ENCODE peak calls at places on chromosomes 1 and 21, in nine cellular contexts. One of them, this sample, is unnamed.

GRCh38 chr1:117695796-117696505 is 90.1 kb downstream of the TENT5C start:
- DNase-seq in left ventricle myocardium inferior: no peak
- DNase-seq in astrocyte of the cerebellum: no peak
- DNase-seq in GM23338: peak
- DNase-seq in stomach: no peak
- DNase-seq in SK-N-SH: no peak
- DNase-seq in lower lobe of right lung: no peak
- DNase-seq in breast epithelium: no peak
- DNase-seq in heart left ventricle: no peak
- DNase-seq in this sample: peak

GRCh38 chr1:167518331-167518700 is at the start of gene CD247:
- DNase-seq in heart left ventricle: no peak
- DNase-seq in GM23338: no peak
- DNase-seq in stomach: no peak
- DNase-seq in lower lobe of right lung: no peak
- DNase-seq in breast epithelium: no peak
- DNase-seq in astrocyte of the cerebellum: no peak
- DNase-seq in left ventricle myocardium inferior: no peak
- DNase-seq in SK-N-SH: no peak
- DNase-seq in this sample: no peak

GRCh38 chr1:31949862-31950261 is 11.7 kb upstream of the PTP4A2 start:
- DNase-seq in breast epithelium: no peak
- DNase-seq in SK-N-SH: no peak
- DNase-seq in astrocyte of the cerebellum: no peak
- DNase-seq in lower lobe of right lung: no peak
- DNase-seq in GM23338: no peak
- DNase-seq in stomach: no peak
- DNase-seq in left ventricle myocardium inferior: no peak
- DNase-seq in heart left ventricle: no peak
- DNase-seq in this sample: no peak

GRCh38 chr1:66323958-66324357 is 210.0 kb upstream of the SGIP1 start:
- DNase-seq in heart left ventricle: no peak
- DNase-seq in lower lobe of right lung: no peak
- DNase-seq in SK-N-SH: no peak
- DNase-seq in breast epithelium: no peak
- DNase-seq in left ventricle myocardium inferior: no peak
- DNase-seq in astrocyte of the cerebellum: no peak
- DNase-seq in GM23338: peak
- DNase-seq in stomach: no peak
- DNase-seq in this sample: no peak

GRCh38 chr1:171841931-171842723 is 829 bp downstream of the DNM3 start:
- DNase-seq in left ventricle myocardium inferior: no peak
- DNase-seq in GM23338: peak
- DNase-seq in heart left ventricle: peak
- DNase-seq in breast epithelium: no peak
- DNase-seq in astrocyte of the cerebellum: no peak
- DNase-seq in stomach: no peak
- DNase-seq in lower lobe of right lung: no peak
- DNase-seq in SK-N-SH: peak
- DNase-seq in this sample: no peak

GRCh38 chr21:42855143-42855936 is 24.0 kb downstream of the WDR4 start:
- DNase-seq in breast epithelium: no peak
- DNase-seq in astrocyte of the cerebellum: no peak
- DNase-seq in left ventricle myocardium inferior: no peak
- DNase-seq in GM23338: no peak
- DNase-seq in stomach: no peak
- DNase-seq in SK-N-SH: no peak
- DNase-seq in lower lobe of right lung: peak
- DNase-seq in heart left ventricle: no peak
- DNase-seq in this sample: no peak

GRCh38 chr21:36422279-36423098 is 37.3 kb downstream of the CHAF1B start:
- DNase-seq in SK-N-SH: peak
- DNase-seq in breast epithelium: peak
- DNase-seq in stomach: peak
- DNase-seq in GM23338: peak
- DNase-seq in astrocyte of the cerebellum: no peak
- DNase-seq in lower lobe of right lung: peak
- DNase-seq in left ventricle myocardium inferior: peak
- DNase-seq in heart left ventricle: peak
- DNase-seq in this sample: no peak

GRCh38 chr1:206461602-206462455 is 8.4 kb upstream of the IKBKE start:
- DNase-seq in heart left ventricle: peak
- DNase-seq in SK-N-SH: peak
- DNase-seq in lower lobe of right lung: no peak
- DNase-seq in stomach: peak
- DNase-seq in GM23338: peak
- DNase-seq in left ventricle myocardium inferior: no peak
- DNase-seq in astrocyte of the cerebellum: peak
- DNase-seq in breast epithelium: no peak
- DNase-seq in this sample: no peak

GRCh38 chr1:161494069-161494735 is 11.1 kb upstream of the FCGR2A start:
- DNase-seq in SK-N-SH: no peak
- DNase-seq in stomach: no peak
- DNase-seq in GM23338: no peak
- DNase-seq in lower lobe of right lung: no peak
- DNase-seq in left ventricle myocardium inferior: no peak
- DNase-seq in astrocyte of the cerebellum: no peak
- DNase-seq in heart left ventricle: no peak
- DNase-seq in breast epithelium: no peak
- DNase-seq in this sample: no peak

GRCh38 chr1:199399996-199400714 is 627.4 kb upstream of the NR5A2 start:
- DNase-seq in astrocyte of the cerebellum: no peak
- DNase-seq in SK-N-SH: no peak
- DNase-seq in breast epithelium: no peak
- DNase-seq in stomach: no peak
- DNase-seq in heart left ventricle: no peak
- DNase-seq in lower lobe of right lung: no peak
- DNase-seq in GM23338: no peak
- DNase-seq in left ventricle myocardium inferior: no peak
- DNase-seq in this sample: no peak

GRCh38 chr1:35452086-35452485 is 105.1 kb downstream of the KIAA0319L start:
- DNase-seq in GM23338: peak
- DNase-seq in stomach: peak
- DNase-seq in lower lobe of right lung: peak
- DNase-seq in SK-N-SH: no peak
- DNase-seq in breast epithelium: peak
- DNase-seq in left ventricle myocardium inferior: peak
- DNase-seq in astrocyte of the cerebellum: no peak
- DNase-seq in heart left ventricle: peak
- DNase-seq in this sample: peak

GRCh38 chr1:247357062-247357780 is 25.6 kb upstream of the ZNF496 start:
- DNase-seq in lower lobe of right lung: no peak
- DNase-seq in SK-N-SH: no peak
- DNase-seq in GM23338: peak
- DNase-seq in astrocyte of the cerebellum: no peak
- DNase-seq in breast epithelium: no peak
- DNase-seq in heart left ventricle: peak
- DNase-seq in left ventricle myocardium inferior: peak
- DNase-seq in stomach: no peak
- DNase-seq in this sample: no peak

GRCh38 chr1:205228052-205228451 is 306 bp downstream of the TMCC2 start:
- DNase-seq in breast epithelium: no peak
- DNase-seq in GM23338: no peak
- DNase-seq in lower lobe of right lung: no peak
- DNase-seq in heart left ventricle: no peak
- DNase-seq in SK-N-SH: no peak
- DNase-seq in left ventricle myocardium inferior: no peak
- DNase-seq in stomach: peak
- DNase-seq in astrocyte of the cerebellum: no peak
- DNase-seq in this sample: no peak

GRCh38 chr1:39901486-39902120 is at the start of gene MYCL:
- DNase-seq in stomach: peak
- DNase-seq in breast epithelium: peak
- DNase-seq in lower lobe of right lung: peak
- DNase-seq in SK-N-SH: peak
- DNase-seq in left ventricle myocardium inferior: peak
- DNase-seq in astrocyte of the cerebellum: no peak
- DNase-seq in GM23338: peak
- DNase-seq in heart left ventricle: peak
- DNase-seq in this sample: no peak

GRCh38 chr1:201223852-201224670 is 33.4 kb downstream of the IGFN1 start:
- DNase-seq in SK-N-SH: no peak
- DNase-seq in astrocyte of the cerebellum: no peak
- DNase-seq in left ventricle myocardium inferior: no peak
- DNase-seq in lower lobe of right lung: no peak
- DNase-seq in heart left ventricle: no peak
- DNase-seq in GM23338: no peak
- DNase-seq in stomach: no peak
- DNase-seq in breast epithelium: no peak
- DNase-seq in this sample: no peak

GRCh38 chr21:46118305-46118870 is 20.5 kb downstream of the COL6A2 start:
- DNase-seq in left ventricle myocardium inferior: peak
- DNase-seq in breast epithelium: peak
- DNase-seq in SK-N-SH: peak
- DNase-seq in heart left ventricle: peak
- DNase-seq in GM23338: no peak
- DNase-seq in astrocyte of the cerebellum: no peak
- DNase-seq in stomach: no peak
- DNase-seq in lower lobe of right lung: peak
- DNase-seq in this sample: no peak

GRCh38 chr1:1601564-1602320 is 1.8 kb upstream of the FNDC10 start:
- DNase-seq in SK-N-SH: no peak
- DNase-seq in GM23338: no peak
- DNase-seq in breast epithelium: no peak
- DNase-seq in lower lobe of right lung: no peak
- DNase-seq in heart left ventricle: peak
- DNase-seq in stomach: no peak
- DNase-seq in left ventricle myocardium inferior: no peak
- DNase-seq in astrocyte of the cerebellum: no peak
- DNase-seq in this sample: no peak

GRCh38 chr21:37267269-37268185 is at the start of gene VPS26C:
- DNase-seq in SK-N-SH: peak
- DNase-seq in stomach: peak
- DNase-seq in left ventricle myocardium inferior: peak
- DNase-seq in astrocyte of the cerebellum: peak
- DNase-seq in heart left ventricle: peak
- DNase-seq in lower lobe of right lung: peak
- DNase-seq in breast epithelium: peak
- DNase-seq in GM23338: peak
- DNase-seq in this sample: peak

GRCh38 chr1:173954179-173954578 is 37.1 kb upstream of the SERPINC1 start:
- DNase-seq in SK-N-SH: no peak
- DNase-seq in lower lobe of right lung: no peak
- DNase-seq in left ventricle myocardium inferior: no peak
- DNase-seq in astrocyte of the cerebellum: no peak
- DNase-seq in breast epithelium: no peak
- DNase-seq in heart left ventricle: no peak
- DNase-seq in GM23338: no peak
- DNase-seq in stomach: no peak
- DNase-seq in this sample: no peak

GRCh38 chr1:12521096-12521495 is 96.9 kb downstream of the DHRS3 start:
- DNase-seq in GM23338: no peak
- DNase-seq in breast epithelium: no peak
- DNase-seq in astrocyte of the cerebellum: no peak
- DNase-seq in SK-N-SH: peak
- DNase-seq in stomach: peak
- DNase-seq in heart left ventricle: no peak
- DNase-seq in lower lobe of right lung: no peak
- DNase-seq in left ventricle myocardium inferior: no peak
- DNase-seq in this sample: no peak

GRCh38 chr1:18217398-18218043 is 109.9 kb downstream of the IGSF21 start:
- DNase-seq in lower lobe of right lung: no peak
- DNase-seq in astrocyte of the cerebellum: no peak
- DNase-seq in SK-N-SH: peak
- DNase-seq in stomach: no peak
- DNase-seq in breast epithelium: no peak
- DNase-seq in GM23338: peak
- DNase-seq in left ventricle myocardium inferior: no peak
- DNase-seq in heart left ventricle: no peak
- DNase-seq in this sample: no peak
- TF ChIP-seq CTCF in lower lobe of right lung: peak
- TF ChIP-seq CTCF in astrocyte of the cerebellum: peak
- TF ChIP-seq CTCF in SK-N-SH: peak
- TF ChIP-seq CTCF in stomach: no peak
- TF ChIP-seq CTCF in breast epithelium: no peak
- TF ChIP-seq CTCF in GM23338: peak
- TF ChIP-seq CTCF in left ventricle myocardium inferior: peak
- TF ChIP-seq CTCF in heart left ventricle: no peak
- TF ChIP-seq CTCF in this sample: peak

DNA sequence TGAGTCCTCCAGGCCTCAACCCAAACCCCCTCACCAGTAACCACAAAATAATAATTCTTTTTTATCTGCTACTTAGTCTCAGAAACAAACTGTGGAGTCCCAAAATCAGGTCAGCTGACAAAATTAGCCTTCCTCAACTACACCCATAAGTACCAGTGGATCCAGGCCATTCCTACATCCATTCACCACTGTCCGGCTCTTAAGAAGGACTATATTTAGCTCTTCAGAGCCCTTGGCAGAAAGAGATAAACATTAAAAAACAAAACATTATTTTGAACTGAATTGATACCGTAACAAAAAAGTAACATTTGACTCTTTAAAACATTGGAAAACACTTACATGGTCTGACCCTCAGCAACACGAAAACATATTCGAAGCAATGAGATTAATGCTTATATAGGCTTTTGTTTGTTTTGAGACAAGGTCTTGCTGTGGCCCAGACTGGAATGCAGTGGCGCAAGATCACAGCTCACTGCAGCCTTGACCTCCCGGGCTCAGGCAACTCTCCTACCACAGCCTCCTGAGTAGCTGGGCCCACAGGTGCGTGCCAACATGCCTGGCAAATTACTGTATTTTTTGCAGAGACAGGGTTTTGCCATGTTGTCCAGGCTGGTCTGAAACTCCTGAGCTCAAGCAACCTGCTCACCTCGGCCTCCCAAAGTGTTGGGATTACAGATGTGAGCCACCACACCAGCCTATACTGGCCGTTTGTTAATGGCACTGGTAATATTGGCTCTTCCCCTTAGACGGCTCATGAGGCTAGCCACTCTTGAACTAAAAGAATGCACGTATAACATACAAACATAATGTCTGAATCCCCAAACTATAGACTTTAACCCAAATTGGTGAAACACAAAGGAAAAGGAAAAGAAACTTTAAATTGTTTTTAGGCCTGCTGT is 330.7 kb downstream of the SMYD3 start:
- DNase-seq in stomach: no peak
- DNase-seq in lower lobe of right lung: peak
- DNase-seq in GM23338: no peak
- DNase-seq in left ventricle myocardium inferior: no peak
- DNase-seq in astrocyte of the cerebellum: no peak
- DNase-seq in SK-N-SH: no peak
- DNase-seq in breast epithelium: no peak
- DNase-seq in heart left ventricle: no peak
- DNase-seq in this sample: no peak
- H3K4me3 ChIP-seq in stomach: no peak
- H3K4me3 ChIP-seq in lower lobe of right lung: no peak
- H3K4me3 ChIP-seq in GM23338: no peak
- H3K4me3 ChIP-seq in left ventricle myocardium inferior: no peak
- H3K4me3 ChIP-seq in astrocyte of the cerebellum: no peak
- H3K4me3 ChIP-seq in SK-N-SH: no peak
- H3K4me3 ChIP-seq in breast epithelium: no peak
- H3K4me3 ChIP-seq in heart left ventricle: no peak
- H3K4me3 ChIP-seq in this sample: no peak

GRCh38 chr1:108080448-108080847 is 115.5 kb upstream of the VAV3 start:
- DNase-seq in left ventricle myocardium inferior: no peak
- DNase-seq in stomach: no peak
- DNase-seq in heart left ventricle: no peak
- DNase-seq in SK-N-SH: no peak
- DNase-seq in astrocyte of the cerebellum: no peak
- DNase-seq in breast epithelium: no peak
- DNase-seq in GM23338: no peak
- DNase-seq in lower lobe of right lung: no peak
- DNase-seq in this sample: no peak
- TF ChIP-seq CTCF in left ventricle myocardium inferior: no peak
- TF ChIP-seq CTCF in stomach: no peak
- TF ChIP-seq CTCF in heart left ventricle: no peak
- TF ChIP-seq CTCF in SK-N-SH: no peak
- TF ChIP-seq CTCF in astrocyte of the cerebellum: no peak
- TF ChIP-seq CTCF in breast epithelium: no peak
- TF ChIP-seq CTCF in GM23338: no peak
- TF ChIP-seq CTCF in lower lobe of right lung: no peak
- TF ChIP-seq CTCF in this sample: no peak

GRCh38 chr1:244231193-244231571 is 180.1 kb downstream of the ZBTB18 start:
- DNase-seq in left ventricle myocardium inferior: no peak
- DNase-seq in breast epithelium: no peak
- DNase-seq in SK-N-SH: no peak
- DNase-seq in lower lobe of right lung: no peak
- DNase-seq in astrocyte of the cerebellum: no peak
- DNase-seq in GM23338: peak
- DNase-seq in heart left ventricle: peak
- DNase-seq in stomach: no peak
- DNase-seq in this sample: no peak
- H3K4me3 ChIP-seq in left ventricle myocardium inferior: peak
- H3K4me3 ChIP-seq in breast epithelium: peak
- H3K4me3 ChIP-seq in SK-N-SH: peak
- H3K4me3 ChIP-seq in lower lobe of right lung: peak
- H3K4me3 ChIP-seq in astrocyte of the cerebellum: peak
- H3K4me3 ChIP-seq in GM23338: no peak
- H3K4me3 ChIP-seq in heart left ventricle: no peak
- H3K4me3 ChIP-seq in stomach: peak
- H3K4me3 ChIP-seq in this sample: no peak